ENCODE peak calls at places on chromosomes 12 and 14, in seven cellular contexts. M is adrenal gland, H is ovary, W is suprapubic skin, V is upper lobe of left lung, K is stomach, G is A549. X is an unnamed sample.

GRCh38 chr12:120669055-120669828 is 17.7 kb upstream of the MLEC start:
- DNase-seq in W (no peak), M (peak; percentile 88), G (no peak), V (no peak), H (peak; percentile 59), K (peak; percentile 72), X (no peak)

GRCh38 chr12:132788375-132789098 is 26.9 kb upstream of the ANKLE2 start:
- DNase-seq in M (no peak), K (no peak), G (peak; percentile 33), W (no peak), V (peak; percentile 57), H (no peak), X (no peak)

GRCh38 chr12:5043589-5044419 is at the start of gene KCNA5:
- DNase-seq in K (no peak), V (no peak), H (no peak), W (no peak), G (no peak), M (no peak), X (no peak)

GRCh38 chr12:81610955-81611889 is 147.9 kb downstream of the PPFIA2 start:
- DNase-seq in M (no peak), W (no peak), H (no peak), K (no peak), V (peak; percentile 29), G (peak; percentile 3), X (no peak)

GRCh38 chr12:123897221-123897620 is 75.4 kb downstream of the CCDC92 start:
- DNase-seq in K (no peak), M (no peak), W (no peak), V (no peak), G (no peak), H (no peak), X (no peak)

GRCh38 chr14:68667313-68667791 is 125.5 kb downstream of the ZFP36L1 start:
- DNase-seq in G (no peak), M (no peak), K (no peak), V (no peak), W (no peak), H (no peak), X (peak; percentile 46)

GRCh38 chr12:68910128-68910527 is 22.8 kb downstream of the CPM start:
- DNase-seq in H (no peak), V (no peak), W (no peak), G (no peak), K (no peak), M (no peak), X (no peak)

GRCh38 chr14:54776361-54777001 is 126.1 kb downstream of the GCH1 start:
- DNase-seq in W (no peak), V (no peak), M (no peak), H (no peak), G (no peak), K (no peak), X (no peak)

GRCh38 chr12:29396774-29397173 is 15.8 kb upstream of the ERGIC2 start:
- DNase-seq in K (no peak), V (no peak), M (no peak), W (no peak), G (no peak), H (no peak), X (no peak)

GRCh38 chr12:57476162-57476992 is 3.3 kb downstream of the ARHGAP9 start:
- DNase-seq in W (no peak), G (no peak), K (peak; percentile 41), M (no peak), H (no peak), V (peak; percentile 86), X (no peak)

GRCh38 chr14:60651936-60652673 is 2.8 kb upstream of the SIX1 start:
- DNase-seq in V (peak; percentile 65), K (no peak), G (no peak), W (no peak), H (no peak), M (no peak), X (peak; percentile 52)

GRCh38 chr12:84113666-84114065 is 798.9 kb downstream of the SLC6A15 start:
- DNase-seq in W (no peak), K (no peak), G (no peak), V (no peak), M (no peak), H (no peak), X (no peak)

GRCh38 chr14:30223966-30224365 is 296.3 kb upstream of the PRKD1 start:
- DNase-seq in W (no peak), G (no peak), K (peak; percentile 83), M (peak; percentile 13), V (no peak), H (no peak), X (peak; percentile 74)

GRCh38 chr14:34682787-34683321 is 31.5 kb downstream of the CFL2 start:
- DNase-seq in G (no peak), M (no peak), V (no peak), H (no peak), W (no peak), K (no peak), X (no peak)

GRCh38 chr12:7282844-7283243 is 21.0 kb upstream of the ACSM4 start:
- DNase-seq in G (no peak), W (no peak), V (no peak), M (no peak), H (no peak), K (no peak), X (no peak)

GRCh38 chr12:80777587-80777986 is 60.9 kb downstream of the MYF5 start:
- DNase-seq in K (no peak), M (no peak), G (no peak), W (no peak), V (no peak), H (no peak), X (no peak)

GRCh38 chr12:65825323-65825572 is 965 bp downstream of the HMGA2 start:
- DNase-seq in M (no peak), V (no peak), K (no peak), H (no peak), W (no peak), G (no peak), X (no peak)

GRCh38 chr12:65825573-65826512 is 1.6 kb downstream of the HMGA2 start:
- DNase-seq in W (peak; percentile 80), G (peak; percentile 34), M (no peak), K (peak; percentile 45), V (peak; percentile 86), H (peak; percentile 38), X (no peak)

GRCh38 chr12:65822732-65823480 is 1.4 kb upstream of the HMGA2 start:
- DNase-seq in G (peak; percentile 69), M (no peak), K (peak; percentile 38), V (no peak), W (no peak), H (peak; percentile 15), X (no peak)

GRCh38 chr12:65824314-65824563 is at the start of gene HMGA2:
- DNase-seq in H (peak; percentile 40), K (no peak), V (peak; percentile 73), W (peak; percentile 78), M (peak; percentile 31), G (no peak), X (no peak)

DNA sequence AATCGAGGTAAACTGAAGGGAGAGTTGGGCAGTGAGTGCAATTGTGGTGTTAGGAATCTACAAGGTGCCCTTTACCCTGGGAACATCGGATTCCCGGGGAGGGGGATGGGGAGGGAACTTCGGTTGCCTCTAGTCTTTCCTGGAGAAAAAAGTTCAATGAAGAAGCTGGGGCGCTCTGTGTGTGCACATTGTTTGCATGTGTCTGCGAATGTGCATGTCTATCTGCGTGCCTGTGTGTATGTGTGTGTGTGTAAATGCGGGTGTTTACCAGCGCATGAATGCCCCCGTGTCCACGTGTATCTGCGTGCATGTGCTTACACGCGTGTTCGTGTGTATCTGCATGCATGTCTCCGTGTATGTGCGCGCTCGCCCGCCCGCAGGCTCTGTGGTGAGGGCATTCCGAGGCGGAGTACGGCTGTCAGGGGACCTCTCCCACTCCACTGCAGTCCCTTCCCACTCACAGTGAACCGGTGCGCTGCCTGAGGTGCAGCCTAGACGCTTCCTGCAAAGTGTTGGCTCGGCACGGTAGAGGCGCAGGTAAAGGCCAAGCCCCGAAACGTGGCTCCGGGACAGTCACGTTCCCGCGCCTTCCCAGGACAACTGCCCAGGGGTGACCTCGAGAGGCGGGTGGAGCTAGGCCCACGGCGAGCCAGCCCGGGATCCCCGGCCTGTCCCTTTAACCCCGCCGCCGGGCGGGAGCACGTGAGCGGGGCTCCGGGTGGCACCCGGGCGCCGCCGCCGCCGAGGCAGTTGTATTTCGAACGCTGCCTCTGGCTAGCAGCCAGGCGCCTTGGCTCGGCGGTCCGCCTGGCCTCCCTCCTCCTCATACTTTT is 586 bp upstream of the HMGA2 start:
- DNase-seq in W (no peak), K (peak; percentile 70), H (peak; percentile 47), G (peak; percentile 53), M (peak; percentile 15), V (peak; percentile 89), X (peak; percentile 6)
- TF ChIP-seq POLR2A in W (no peak), K (no peak), H (no peak), G (no peak), M (no peak), V (no peak), X (no peak)

DNA sequence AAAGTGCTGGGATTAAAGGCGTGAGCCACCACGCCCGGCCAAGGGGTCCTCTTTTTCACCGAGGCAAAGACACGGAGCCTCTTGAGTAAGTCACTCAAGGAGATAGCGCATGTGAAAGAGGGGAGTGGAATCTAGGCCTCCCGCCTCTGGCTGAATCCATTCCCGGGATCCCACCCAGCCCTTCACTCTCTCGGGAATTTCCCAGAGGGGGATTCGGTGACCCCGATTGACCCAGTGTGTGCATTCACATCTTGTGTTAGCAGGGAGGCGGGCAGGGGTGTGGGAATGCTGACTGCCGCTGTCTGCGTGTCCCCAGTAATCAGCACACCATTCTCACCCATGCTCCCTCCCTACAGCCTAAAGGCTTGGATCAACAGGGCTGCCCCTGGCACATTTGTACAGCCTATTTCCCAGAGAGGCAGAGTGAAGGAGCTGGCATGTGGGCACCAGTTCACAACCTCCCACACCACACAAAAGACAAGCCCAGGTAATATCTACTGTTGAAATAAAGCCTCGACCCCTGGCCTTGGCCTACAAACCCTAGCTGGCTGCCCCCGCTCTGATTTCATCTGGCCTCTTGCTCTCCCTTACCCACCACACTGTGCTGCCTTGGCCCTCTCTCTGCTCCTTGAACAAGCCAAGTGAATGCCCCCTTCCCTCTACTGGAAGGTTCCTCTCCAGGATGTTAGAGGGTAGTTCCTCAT is 1.3 kb upstream of the LTBP2 start:
- DNase-seq in G (no peak), M (no peak), H (peak; percentile 43), K (no peak), W (no peak), V (no peak), X (no peak)
- H3K4me1 ChIP-seq in G (peaks cover 63% of the 10 kb centered on the region), M (no peaks in the 10 kb centered on the region), H (peaks cover 13% of the 10 kb centered on the region), K (peaks cover 34% of the 10 kb centered on the region), W (peaks cover 84% of the 10 kb centered on the region), V (peaks cover 44% of the 10 kb centered on the region), X (no peaks in the 10 kb centered on the region)

GRCh38 chr14:91114079-91115065 is 499 bp downstream of the DGLUCY start:
- DNase-seq in V (no peak), M (peak; percentile 65), H (no peak), W (peak; percentile 91), K (peak; percentile 66), G (peak; percentile 38), X (peak; percentile 72)
- TF ChIP-seq POLR2A in V (peak; percentile 32), M (peak; percentile 18), H (no peak), W (peak; percentile 27), K (no peak), G (peak; percentile 47), X (peak; percentile 32)

DNA sequence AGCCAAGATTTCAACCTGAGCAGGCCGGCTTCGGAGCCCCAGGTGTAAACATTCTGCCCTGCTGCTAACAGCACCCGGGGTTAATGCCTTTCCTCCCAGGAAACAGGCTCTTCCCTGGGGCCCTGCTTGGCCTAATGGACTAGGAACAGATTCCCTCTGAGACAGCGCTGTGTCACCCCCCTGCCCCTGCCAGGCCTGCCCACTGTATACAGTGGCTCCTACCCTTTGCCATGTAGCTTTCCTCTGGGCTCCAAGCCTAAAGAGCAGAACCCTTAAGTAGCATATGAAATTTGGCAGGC is 28.3 kb upstream of the BCDIN3D start:
- DNase-seq in W (no peak), H (no peak), G (no peak), V (no peak), K (no peak), M (no peak), X (no peak)
- H3K4me1 ChIP-seq in W (peaks cover 48% of the 10 kb centered on the region), H (peaks cover 21% of the 10 kb centered on the region), G (no peaks in the 10 kb centered on the region), V (peaks cover 26% of the 10 kb centered on the region), K (peaks cover 28% of the 10 kb centered on the region), M (no peaks in the 10 kb centered on the region), X (peaks cover 8% of the 10 kb centered on the region)